ENCODE peak calls at places on chromosomes 16 and 17, in eight cellular contexts. One of them, this sample, is unnamed.

GRCh38 chr17:82007228-82007494 is 15.5 kb downstream of the CENPX start:
- DNase-seq in endothelial cell of umbilical vein: no peak
- DNase-seq in spleen: no peak
- DNase-seq in SK-N-SH: no peak
- DNase-seq in transverse colon: no peak
- DNase-seq in HCT116: no peak
- DNase-seq in sigmoid colon: no peak
- DNase-seq in breast epithelium: no peak
- DNase-seq in this sample: no peak

GRCh38 chr17:78475211-78475610 is 96.8 kb downstream of the PGS1 start:
- DNase-seq in HCT116: no peak
- DNase-seq in SK-N-SH: no peak
- DNase-seq in endothelial cell of umbilical vein: no peak
- DNase-seq in spleen: no peak
- DNase-seq in breast epithelium: no peak
- DNase-seq in sigmoid colon: no peak
- DNase-seq in transverse colon: no peak
- DNase-seq in this sample: no peak

GRCh38 chr16:287298-287811 is 4.4 kb downstream of the PDIA2 start:
- DNase-seq in endothelial cell of umbilical vein: no peak
- DNase-seq in HCT116: no peak
- DNase-seq in SK-N-SH: no peak
- DNase-seq in breast epithelium: no peak
- DNase-seq in spleen: no peak
- DNase-seq in sigmoid colon: no peak
- DNase-seq in transverse colon: no peak
- DNase-seq in this sample: no peak

GRCh38 chr17:6843241-6843890 is 11.8 kb upstream of the TEKT1 start:
- DNase-seq in HCT116: peak
- DNase-seq in spleen: no peak
- DNase-seq in breast epithelium: no peak
- DNase-seq in SK-N-SH: peak
- DNase-seq in endothelial cell of umbilical vein: peak
- DNase-seq in sigmoid colon: no peak
- DNase-seq in transverse colon: no peak
- DNase-seq in this sample: no peak

GRCh38 chr16:87828071-87828971 is 41.0 kb downstream of the SLC7A5 start:
- DNase-seq in sigmoid colon: no peak
- DNase-seq in endothelial cell of umbilical vein: no peak
- DNase-seq in spleen: no peak
- DNase-seq in SK-N-SH: no peak
- DNase-seq in breast epithelium: no peak
- DNase-seq in transverse colon: no peak
- DNase-seq in HCT116: no peak
- DNase-seq in this sample: no peak

GRCh38 chr17:4497101-4497824 is 1.4 kb upstream of the SPNS2 start:
- DNase-seq in transverse colon: no peak
- DNase-seq in sigmoid colon: no peak
- DNase-seq in spleen: no peak
- DNase-seq in breast epithelium: no peak
- DNase-seq in HCT116: no peak
- DNase-seq in endothelial cell of umbilical vein: no peak
- DNase-seq in SK-N-SH: no peak
- DNase-seq in this sample: no peak

GRCh38 chr17:31525801-31526549 is 134.5 kb downstream of the RAB11FIP4 start:
- DNase-seq in spleen: peak
- DNase-seq in SK-N-SH: peak
- DNase-seq in sigmoid colon: no peak
- DNase-seq in HCT116: no peak
- DNase-seq in breast epithelium: no peak
- DNase-seq in endothelial cell of umbilical vein: no peak
- DNase-seq in transverse colon: no peak
- DNase-seq in this sample: no peak

GRCh38 chr16:17448640-17449638 is 21.8 kb downstream of the XYLT1 start:
- DNase-seq in SK-N-SH: peak
- DNase-seq in breast epithelium: no peak
- DNase-seq in spleen: peak
- DNase-seq in sigmoid colon: no peak
- DNase-seq in transverse colon: peak
- DNase-seq in HCT116: no peak
- DNase-seq in endothelial cell of umbilical vein: no peak
- DNase-seq in this sample: peak

GRCh38 chr17:12024332-12024731 is 3.7 kb downstream of the MAP2K4 start:
- DNase-seq in breast epithelium: no peak
- DNase-seq in spleen: no peak
- DNase-seq in HCT116: peak
- DNase-seq in sigmoid colon: no peak
- DNase-seq in SK-N-SH: no peak
- DNase-seq in transverse colon: no peak
- DNase-seq in endothelial cell of umbilical vein: no peak
- DNase-seq in this sample: no peak

GRCh38 chr17:45702666-45703266 is 81.4 kb upstream of the CRHR1 start:
- DNase-seq in HCT116: no peak
- DNase-seq in spleen: no peak
- DNase-seq in transverse colon: no peak
- DNase-seq in breast epithelium: no peak
- DNase-seq in endothelial cell of umbilical vein: peak
- DNase-seq in sigmoid colon: no peak
- DNase-seq in SK-N-SH: no peak
- DNase-seq in this sample: no peak

GRCh38 chr17:47227862-47228261 is 18.7 kb downstream of the MYL4 start:
- DNase-seq in endothelial cell of umbilical vein: no peak
- DNase-seq in sigmoid colon: no peak
- DNase-seq in HCT116: no peak
- DNase-seq in SK-N-SH: no peak
- DNase-seq in transverse colon: no peak
- DNase-seq in spleen: no peak
- DNase-seq in breast epithelium: no peak
- DNase-seq in this sample: no peak

GRCh38 chr17:80316927-80317705 is 56.5 kb downstream of the RNF213 start:
- DNase-seq in HCT116: no peak
- DNase-seq in transverse colon: no peak
- DNase-seq in endothelial cell of umbilical vein: no peak
- DNase-seq in SK-N-SH: no peak
- DNase-seq in sigmoid colon: peak
- DNase-seq in spleen: peak
- DNase-seq in breast epithelium: no peak
- DNase-seq in this sample: no peak

GRCh38 chr16:84942786-84943185 is 68.5 kb downstream of the ZDHHC7 start:
- DNase-seq in endothelial cell of umbilical vein: no peak
- DNase-seq in breast epithelium: no peak
- DNase-seq in sigmoid colon: no peak
- DNase-seq in transverse colon: no peak
- DNase-seq in SK-N-SH: no peak
- DNase-seq in HCT116: no peak
- DNase-seq in spleen: no peak
- DNase-seq in this sample: no peak

GRCh38 chr16:69831212-69832123 is 69.3 kb downstream of the WWP2 start:
- DNase-seq in endothelial cell of umbilical vein: peak
- DNase-seq in SK-N-SH: no peak
- DNase-seq in breast epithelium: no peak
- DNase-seq in transverse colon: no peak
- DNase-seq in HCT116: no peak
- DNase-seq in spleen: no peak
- DNase-seq in sigmoid colon: no peak
- DNase-seq in this sample: no peak

GRCh38 chr17:55728833-55729232 is 6.2 kb upstream of the TMEM100 start:
- DNase-seq in HCT116: no peak
- DNase-seq in breast epithelium: no peak
- DNase-seq in endothelial cell of umbilical vein: no peak
- DNase-seq in sigmoid colon: no peak
- DNase-seq in SK-N-SH: no peak
- DNase-seq in spleen: no peak
- DNase-seq in transverse colon: no peak
- DNase-seq in this sample: no peak

GRCh38 chr16:9957433-9957832 is 224.8 kb downstream of the GRIN2A start:
- DNase-seq in SK-N-SH: no peak
- DNase-seq in breast epithelium: no peak
- DNase-seq in transverse colon: no peak
- DNase-seq in spleen: no peak
- DNase-seq in endothelial cell of umbilical vein: no peak
- DNase-seq in sigmoid colon: no peak
- DNase-seq in HCT116: no peak
- DNase-seq in this sample: no peak

GRCh38 chr16:15993128-15993527 is 43.7 kb downstream of the ABCC1 start:
- DNase-seq in spleen: no peak
- DNase-seq in sigmoid colon: no peak
- DNase-seq in endothelial cell of umbilical vein: no peak
- DNase-seq in HCT116: no peak
- DNase-seq in breast epithelium: no peak
- DNase-seq in SK-N-SH: no peak
- DNase-seq in transverse colon: no peak
- DNase-seq in this sample: no peak

GRCh38 chr17:13931111-13931526 is 138.2 kb upstream of the COX10 start:
- DNase-seq in sigmoid colon: peak
- DNase-seq in transverse colon: peak
- DNase-seq in SK-N-SH: no peak
- DNase-seq in breast epithelium: no peak
- DNase-seq in spleen: no peak
- DNase-seq in endothelial cell of umbilical vein: no peak
- DNase-seq in HCT116: no peak
- DNase-seq in this sample: peak

GRCh38 chr17:1413281-1413791 is 13.3 kb upstream of the YWHAE start:
- DNase-seq in SK-N-SH: peak
- DNase-seq in spleen: peak
- DNase-seq in breast epithelium: no peak
- DNase-seq in endothelial cell of umbilical vein: peak
- DNase-seq in transverse colon: peak
- DNase-seq in HCT116: no peak
- DNase-seq in sigmoid colon: no peak
- DNase-seq in this sample: no peak

GRCh38 chr16:9378876-9379275 is 287.4 kb downstream of the HAPSTR1 start:
- DNase-seq in transverse colon: no peak
- DNase-seq in breast epithelium: no peak
- DNase-seq in HCT116: no peak
- DNase-seq in spleen: no peak
- DNase-seq in endothelial cell of umbilical vein: peak
- DNase-seq in SK-N-SH: no peak
- DNase-seq in sigmoid colon: no peak
- DNase-seq in this sample: peak

GRCh38 chr17:82648761-82649474 is 674 bp upstream of the WDR45B start:
- DNase-seq in transverse colon: peak
- DNase-seq in sigmoid colon: peak
- DNase-seq in HCT116: no peak
- DNase-seq in breast epithelium: peak
- DNase-seq in SK-N-SH: peak
- DNase-seq in endothelial cell of umbilical vein: no peak
- DNase-seq in spleen: peak
- DNase-seq in this sample: peak

GRCh38 chr16:89325861-89326471 is 108.5 kb downstream of the ZNF778 start:
- DNase-seq in spleen: peak
- DNase-seq in HCT116: no peak
- DNase-seq in transverse colon: peak
- DNase-seq in SK-N-SH: no peak
- DNase-seq in sigmoid colon: peak
- DNase-seq in endothelial cell of umbilical vein: peak
- DNase-seq in breast epithelium: no peak
- DNase-seq in this sample: peak
- TF ChIP-seq POLR2AphosphoS5 in spleen: peak
- TF ChIP-seq POLR2AphosphoS5 in HCT116: peak
- TF ChIP-seq POLR2AphosphoS5 in transverse colon: peak
- TF ChIP-seq POLR2AphosphoS5 in SK-N-SH: no peak
- TF ChIP-seq POLR2AphosphoS5 in sigmoid colon: peak
- TF ChIP-seq POLR2AphosphoS5 in endothelial cell of umbilical vein: peak
- TF ChIP-seq POLR2AphosphoS5 in breast epithelium: peak
- TF ChIP-seq POLR2AphosphoS5 in this sample: no peak

GRCh38 chr16:49100366-49100765 is 181.3 kb downstream of the CBLN1 start:
- DNase-seq in HCT116: no peak
- DNase-seq in transverse colon: no peak
- DNase-seq in spleen: no peak
- DNase-seq in SK-N-SH: no peak
- DNase-seq in endothelial cell of umbilical vein: no peak
- DNase-seq in breast epithelium: no peak
- DNase-seq in sigmoid colon: no peak
- DNase-seq in this sample: no peak
- H3K27ac ChIP-seq in HCT116: no peak
- H3K27ac ChIP-seq in transverse colon: no peak
- H3K27ac ChIP-seq in spleen: no peak
- H3K27ac ChIP-seq in SK-N-SH: no peak
- H3K27ac ChIP-seq in endothelial cell of umbilical vein: no peak
- H3K27ac ChIP-seq in breast epithelium: no peak
- H3K27ac ChIP-seq in sigmoid colon: no peak
- H3K27ac ChIP-seq in this sample: no peak

GRCh38 chr16:67537270-67537635 is 8.6 kb downstream of the RIPOR1 start:
- DNase-seq in HCT116: no peak
- DNase-seq in transverse colon: peak
- DNase-seq in endothelial cell of umbilical vein: peak
- DNase-seq in spleen: peak
- DNase-seq in breast epithelium: no peak
- DNase-seq in SK-N-SH: peak
- DNase-seq in sigmoid colon: peak
- DNase-seq in this sample: no peak
- TF ChIP-seq POLR2AphosphoS5 in HCT116: no peak
- TF ChIP-seq POLR2AphosphoS5 in transverse colon: no peak
- TF ChIP-seq POLR2AphosphoS5 in endothelial cell of umbilical vein: peak
- TF ChIP-seq POLR2AphosphoS5 in spleen: peak
- TF ChIP-seq POLR2AphosphoS5 in breast epithelium: no peak
- TF ChIP-seq POLR2AphosphoS5 in SK-N-SH: no peak
- TF ChIP-seq POLR2AphosphoS5 in sigmoid colon: no peak
- TF ChIP-seq POLR2AphosphoS5 in this sample: no peak

DNA sequence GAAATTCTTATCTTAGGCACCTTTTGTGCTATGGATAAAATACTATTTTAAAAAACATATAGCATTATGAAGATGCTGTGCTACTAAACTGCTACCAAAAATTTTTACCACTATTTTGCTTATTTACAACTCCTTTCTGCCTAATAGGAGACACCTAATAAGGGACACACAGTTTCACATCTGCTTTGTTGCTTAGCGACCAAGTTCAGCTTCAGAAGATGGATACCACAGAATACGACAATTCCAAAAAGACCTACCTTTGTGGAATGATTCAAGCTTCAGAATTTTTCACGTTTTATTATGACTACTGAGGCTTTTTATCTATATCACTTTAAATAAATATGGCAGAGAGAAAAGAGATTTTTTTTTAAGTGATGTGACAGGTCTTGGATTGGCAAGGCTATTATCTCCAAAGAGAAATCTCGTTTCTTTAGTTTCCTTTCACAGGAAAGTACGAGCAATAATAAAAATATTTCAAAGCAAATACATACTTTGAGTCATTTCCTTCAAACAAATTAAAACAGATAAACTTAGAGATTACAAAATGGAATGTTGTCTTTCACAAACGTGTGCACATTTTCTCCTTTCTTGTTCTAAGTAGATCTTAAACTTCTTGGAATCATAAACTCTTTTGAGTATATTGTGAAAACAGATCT is 35.4 kb downstream of the SPAG9 start:
- DNase-seq in HCT116: no peak
- DNase-seq in endothelial cell of umbilical vein: peak
- DNase-seq in sigmoid colon: no peak
- DNase-seq in breast epithelium: no peak
- DNase-seq in spleen: no peak
- DNase-seq in SK-N-SH: no peak
- DNase-seq in transverse colon: no peak
- DNase-seq in this sample: no peak
- H3K27ac ChIP-seq in HCT116: no peak
- H3K27ac ChIP-seq in endothelial cell of umbilical vein: peak
- H3K27ac ChIP-seq in sigmoid colon: no peak
- H3K27ac ChIP-seq in breast epithelium: no peak
- H3K27ac ChIP-seq in spleen: no peak
- H3K27ac ChIP-seq in SK-N-SH: no peak
- H3K27ac ChIP-seq in transverse colon: no peak
- H3K27ac ChIP-seq in this sample: no peak

GRCh38 chr17:41407226-41407625 is 9.8 kb upstream of the KRT31 start:
- DNase-seq in sigmoid colon: no peak
- DNase-seq in transverse colon: no peak
- DNase-seq in SK-N-SH: no peak
- DNase-seq in breast epithelium: no peak
- DNase-seq in spleen: no peak
- DNase-seq in endothelial cell of umbilical vein: no peak
- DNase-seq in HCT116: no peak
- DNase-seq in this sample: no peak
- TF ChIP-seq POLR2AphosphoS5 in sigmoid colon: no peak
- TF ChIP-seq POLR2AphosphoS5 in transverse colon: no peak
- TF ChIP-seq POLR2AphosphoS5 in SK-N-SH: no peak
- TF ChIP-seq POLR2AphosphoS5 in breast epithelium: no peak
- TF ChIP-seq POLR2AphosphoS5 in spleen: no peak
- TF ChIP-seq POLR2AphosphoS5 in endothelial cell of umbilical vein: no peak
- TF ChIP-seq POLR2AphosphoS5 in HCT116: no peak
- TF ChIP-seq POLR2AphosphoS5 in this sample: no peak